ENCODE peak calls at places on chromosomes 5 and 9, in eight cellular contexts. One of them, this sample, is unnamed. For H3K9me3, the result is how much of the 10 kb centered on the place peaks cover.

GRCh38 chr5:72209515-72210115 is 102.3 kb downstream of the MAP1B start:
- DNase-seq in GM23248: peak
- DNase-seq in lower lobe of right lung: no peak
- DNase-seq in gastrocnemius medialis: no peak
- DNase-seq in uterus: peak
- DNase-seq in PC-9: no peak
- DNase-seq in heart left ventricle: no peak
- DNase-seq in esophagus squamous epithelium: no peak
- DNase-seq in this sample: no peak

GRCh38 chr5:78747703-78748359 is 99.3 kb upstream of the LHFPL2 start:
- DNase-seq in esophagus squamous epithelium: no peak
- DNase-seq in gastrocnemius medialis: no peak
- DNase-seq in uterus: no peak
- DNase-seq in lower lobe of right lung: no peak
- DNase-seq in PC-9: no peak
- DNase-seq in GM23248: peak
- DNase-seq in heart left ventricle: no peak
- DNase-seq in this sample: no peak

GRCh38 chr5:176639981-176640380 is 7.3 kb upstream of the TSPAN17 start:
- DNase-seq in esophagus squamous epithelium: no peak
- DNase-seq in uterus: no peak
- DNase-seq in GM23248: peak
- DNase-seq in lower lobe of right lung: no peak
- DNase-seq in gastrocnemius medialis: peak
- DNase-seq in heart left ventricle: peak
- DNase-seq in PC-9: no peak
- DNase-seq in this sample: no peak

GRCh38 chr5:94081088-94081487 is 339.7 kb upstream of the POU5F2 start:
- DNase-seq in GM23248: no peak
- DNase-seq in uterus: no peak
- DNase-seq in esophagus squamous epithelium: no peak
- DNase-seq in PC-9: no peak
- DNase-seq in gastrocnemius medialis: no peak
- DNase-seq in lower lobe of right lung: no peak
- DNase-seq in heart left ventricle: no peak
- DNase-seq in this sample: no peak

GRCh38 chr9:127970401-127971313 is 10.1 kb downstream of the EEIG1 start:
- DNase-seq in esophagus squamous epithelium: no peak
- DNase-seq in GM23248: no peak
- DNase-seq in uterus: no peak
- DNase-seq in heart left ventricle: peak
- DNase-seq in lower lobe of right lung: no peak
- DNase-seq in gastrocnemius medialis: no peak
- DNase-seq in PC-9: no peak
- DNase-seq in this sample: no peak

GRCh38 chr9:90665072-90665471 is 22.4 kb upstream of the DIRAS2 start:
- DNase-seq in lower lobe of right lung: no peak
- DNase-seq in uterus: no peak
- DNase-seq in PC-9: no peak
- DNase-seq in GM23248: no peak
- DNase-seq in heart left ventricle: no peak
- DNase-seq in gastrocnemius medialis: no peak
- DNase-seq in esophagus squamous epithelium: no peak
- DNase-seq in this sample: no peak

GRCh38 chr9:95722141-95722540 is 153.3 kb upstream of the ERCC6L2 start:
- DNase-seq in PC-9: no peak
- DNase-seq in lower lobe of right lung: no peak
- DNase-seq in uterus: no peak
- DNase-seq in GM23248: no peak
- DNase-seq in gastrocnemius medialis: no peak
- DNase-seq in heart left ventricle: no peak
- DNase-seq in esophagus squamous epithelium: no peak
- DNase-seq in this sample: no peak

GRCh38 chr5:74648835-74649286 is 8.3 kb upstream of the ENC1 start:
- DNase-seq in PC-9: no peak
- DNase-seq in GM23248: peak
- DNase-seq in esophagus squamous epithelium: no peak
- DNase-seq in uterus: no peak
- DNase-seq in heart left ventricle: no peak
- DNase-seq in gastrocnemius medialis: no peak
- DNase-seq in lower lobe of right lung: no peak
- DNase-seq in this sample: no peak

GRCh38 chr9:112332674-112332976 is 794 bp downstream of the PTBP3 start:
- DNase-seq in esophagus squamous epithelium: no peak
- DNase-seq in PC-9: no peak
- DNase-seq in gastrocnemius medialis: no peak
- DNase-seq in uterus: no peak
- DNase-seq in heart left ventricle: no peak
- DNase-seq in GM23248: no peak
- DNase-seq in lower lobe of right lung: no peak
- DNase-seq in this sample: no peak

GRCh38 chr5:150147580-150148407 is 7.9 kb downstream of the PDGFRB start:
- DNase-seq in heart left ventricle: no peak
- DNase-seq in PC-9: no peak
- DNase-seq in esophagus squamous epithelium: no peak
- DNase-seq in lower lobe of right lung: no peak
- DNase-seq in uterus: no peak
- DNase-seq in gastrocnemius medialis: peak
- DNase-seq in GM23248: peak
- DNase-seq in this sample: no peak

GRCh38 chr9:113644321-113644720 is 180.8 kb downstream of the RGS3 start:
- DNase-seq in uterus: no peak
- DNase-seq in PC-9: no peak
- DNase-seq in heart left ventricle: no peak
- DNase-seq in esophagus squamous epithelium: no peak
- DNase-seq in lower lobe of right lung: no peak
- DNase-seq in GM23248: no peak
- DNase-seq in gastrocnemius medialis: no peak
- DNase-seq in this sample: no peak
- H3K9me3 ChIP-seq in uterus: under half
- H3K9me3 ChIP-seq in PC-9: under half
- H3K9me3 ChIP-seq in heart left ventricle: under half
- H3K9me3 ChIP-seq in esophagus squamous epithelium: under half
- H3K9me3 ChIP-seq in lower lobe of right lung: under half
- H3K9me3 ChIP-seq in GM23248: under half
- H3K9me3 ChIP-seq in gastrocnemius medialis: under half
- H3K9me3 ChIP-seq in this sample: under half

GRCh38 chr9:65430221-65430620 is 145.2 kb upstream of the FOXD4L5 start:
- DNase-seq in PC-9: no peak
- DNase-seq in esophagus squamous epithelium: no peak
- DNase-seq in lower lobe of right lung: no peak
- DNase-seq in heart left ventricle: no peak
- DNase-seq in GM23248: no peak
- DNase-seq in gastrocnemius medialis: no peak
- DNase-seq in uterus: no peak
- DNase-seq in this sample: no peak

GRCh38 chr9:65432722-65433323 is 147.8 kb upstream of the FOXD4L5 start:
- DNase-seq in GM23248: no peak
- DNase-seq in lower lobe of right lung: no peak
- DNase-seq in PC-9: no peak
- DNase-seq in heart left ventricle: no peak
- DNase-seq in uterus: no peak
- DNase-seq in esophagus squamous epithelium: no peak
- DNase-seq in gastrocnemius medialis: no peak
- DNase-seq in this sample: no peak

GRCh38 chr9:65437724-65438123 is 152.7 kb upstream of the FOXD4L5 start:
- DNase-seq in GM23248: no peak
- DNase-seq in esophagus squamous epithelium: no peak
- DNase-seq in gastrocnemius medialis: no peak
- DNase-seq in heart left ventricle: no peak
- DNase-seq in PC-9: no peak
- DNase-seq in lower lobe of right lung: no peak
- DNase-seq in uterus: no peak
- DNase-seq in this sample: no peak

GRCh38 chr9:65432051-65432450 is 147.0 kb upstream of the FOXD4L5 start:
- DNase-seq in PC-9: no peak
- DNase-seq in GM23248: no peak
- DNase-seq in lower lobe of right lung: no peak
- DNase-seq in gastrocnemius medialis: no peak
- DNase-seq in esophagus squamous epithelium: no peak
- DNase-seq in heart left ventricle: no peak
- DNase-seq in uterus: no peak
- DNase-seq in this sample: no peak

DNA sequence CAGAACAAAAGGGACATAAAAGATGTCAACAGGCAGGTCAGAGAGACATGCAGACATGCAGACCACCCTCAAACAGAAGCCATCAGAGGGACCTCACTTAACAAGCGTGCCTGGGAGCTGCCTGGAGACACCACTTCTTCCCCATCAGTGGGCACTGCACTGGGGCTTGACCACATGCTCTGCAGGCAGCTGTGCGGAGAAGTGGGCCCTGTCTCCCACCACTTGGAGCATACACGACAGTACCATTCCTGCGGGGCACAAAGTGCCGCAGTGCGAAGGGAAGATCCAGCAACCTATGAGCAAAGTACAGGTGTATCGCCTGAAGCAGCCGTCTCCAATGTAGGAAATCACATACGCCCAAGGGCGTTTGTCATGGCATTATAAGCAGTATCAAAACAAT is 150.5 kb upstream of the FOXD4L5 start:
- DNase-seq in uterus: no peak
- DNase-seq in GM23248: no peak
- DNase-seq in gastrocnemius medialis: no peak
- DNase-seq in esophagus squamous epithelium: no peak
- DNase-seq in heart left ventricle: no peak
- DNase-seq in lower lobe of right lung: no peak
- DNase-seq in PC-9: no peak
- DNase-seq in this sample: no peak
- H3K9me3 ChIP-seq in uterus: under half
- H3K9me3 ChIP-seq in GM23248: under half
- H3K9me3 ChIP-seq in gastrocnemius medialis: under half
- H3K9me3 ChIP-seq in esophagus squamous epithelium: under half
- H3K9me3 ChIP-seq in heart left ventricle: under half
- H3K9me3 ChIP-seq in lower lobe of right lung: under half
- H3K9me3 ChIP-seq in PC-9: under half
- H3K9me3 ChIP-seq in this sample: under half

DNA sequence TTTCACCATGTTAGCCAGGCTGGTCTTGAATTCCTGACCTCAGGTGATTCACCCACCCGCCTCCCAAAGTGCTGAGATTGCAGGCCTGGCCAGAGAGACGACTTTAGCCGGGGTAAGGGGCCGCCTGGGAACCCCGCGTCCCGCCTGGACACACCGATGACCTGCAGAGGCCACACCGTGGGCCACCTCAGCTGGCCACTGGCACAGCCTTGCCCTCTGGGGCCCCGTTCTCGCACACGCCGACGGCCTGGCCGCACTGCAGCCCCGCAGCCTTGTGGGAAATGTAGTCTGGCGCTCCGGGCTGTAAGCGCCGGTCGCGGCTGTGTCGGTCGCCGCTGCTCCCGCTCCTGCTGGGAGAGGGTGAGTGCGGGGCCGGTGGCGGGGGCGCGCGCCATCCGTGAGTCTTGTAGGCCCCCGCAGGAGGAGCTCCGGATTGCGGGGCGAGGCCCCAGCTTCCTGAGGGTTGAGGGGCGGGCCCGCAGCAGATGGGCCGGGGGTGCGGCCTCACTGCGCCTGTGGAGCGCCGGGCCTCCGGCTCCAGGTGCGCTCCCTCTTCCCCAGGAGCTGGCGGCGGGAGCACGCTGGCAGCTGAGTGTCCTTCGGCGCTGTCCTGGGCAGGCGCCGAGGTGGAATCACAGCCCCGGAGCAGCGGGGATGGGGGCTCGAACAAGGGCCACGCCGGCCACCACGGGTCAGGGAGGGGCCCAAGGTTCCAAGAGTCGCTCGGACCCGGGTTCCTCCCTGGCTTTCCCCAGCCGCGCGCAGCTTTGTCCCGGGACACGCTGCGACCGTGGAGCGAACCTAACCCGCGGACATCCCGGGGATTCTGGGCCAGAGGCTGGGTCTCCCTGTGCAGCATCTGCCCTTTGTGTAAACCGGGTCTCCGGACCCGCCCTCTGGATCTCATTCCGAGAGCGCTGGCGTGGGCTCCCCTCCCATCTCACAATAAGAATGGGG is at the start of gene ZFP2:
- DNase-seq in gastrocnemius medialis: no peak
- DNase-seq in lower lobe of right lung: peak
- DNase-seq in esophagus squamous epithelium: no peak
- DNase-seq in PC-9: peak
- DNase-seq in uterus: peak
- DNase-seq in GM23248: peak
- DNase-seq in heart left ventricle: peak
- DNase-seq in this sample: peak
- H3K9me3 ChIP-seq in gastrocnemius medialis: under half
- H3K9me3 ChIP-seq in lower lobe of right lung: under half
- H3K9me3 ChIP-seq in esophagus squamous epithelium: under half
- H3K9me3 ChIP-seq in PC-9: under half
- H3K9me3 ChIP-seq in uterus: under half
- H3K9me3 ChIP-seq in GM23248: under half
- H3K9me3 ChIP-seq in heart left ventricle: under half
- H3K9me3 ChIP-seq in this sample: under half

GRCh38 chr9:11159318-11159862 is 546.6 kb upstream of the PTPRD start:
- DNase-seq in PC-9: no peak
- DNase-seq in esophagus squamous epithelium: no peak
- DNase-seq in uterus: no peak
- DNase-seq in lower lobe of right lung: no peak
- DNase-seq in GM23248: no peak
- DNase-seq in gastrocnemius medialis: no peak
- DNase-seq in heart left ventricle: no peak
- DNase-seq in this sample: no peak
- H3K9me3 ChIP-seq in PC-9: under half
- H3K9me3 ChIP-seq in esophagus squamous epithelium: under half
- H3K9me3 ChIP-seq in uterus: under half
- H3K9me3 ChIP-seq in lower lobe of right lung: under half
- H3K9me3 ChIP-seq in GM23248: under half
- H3K9me3 ChIP-seq in gastrocnemius medialis: under half
- H3K9me3 ChIP-seq in heart left ventricle: under half
- H3K9me3 ChIP-seq in this sample: under half

GRCh38 chr5:158172005-158172404 is 313.1 kb upstream of the CLINT1 start:
- DNase-seq in heart left ventricle: no peak
- DNase-seq in PC-9: no peak
- DNase-seq in esophagus squamous epithelium: no peak
- DNase-seq in gastrocnemius medialis: no peak
- DNase-seq in lower lobe of right lung: no peak
- DNase-seq in uterus: no peak
- DNase-seq in GM23248: no peak
- DNase-seq in this sample: no peak
- H3K9me3 ChIP-seq in heart left ventricle: under half
- H3K9me3 ChIP-seq in PC-9: under half
- H3K9me3 ChIP-seq in esophagus squamous epithelium: under half
- H3K9me3 ChIP-seq in gastrocnemius medialis: under half
- H3K9me3 ChIP-seq in lower lobe of right lung: under half
- H3K9me3 ChIP-seq in uterus: under half
- H3K9me3 ChIP-seq in GM23248: under half
- H3K9me3 ChIP-seq in this sample: under half

This sample was measured in colonic mucosa.